ENCODE peak calls at places on chromosomes 7 and 10, in nine cellular contexts. A is activated CD4-positive, alpha-beta T cell treated with anti-CD3 and anti-CD28 coated beads, Interleukin-2, amount 10 ng/mL, durations not matched to agents 7 days and 5 days; X is RWPE1; F is Ammon's horn; K is K562; E is lower leg skin; D is GM12865; M is fibroblast of villous mesenchyme; P is H9. Y is an unnamed sample.

GRCh38 chr10:124637091-124637700 is 107.0 kb downstream of the FAM53B start:
- DNase-seq in A (no peak), X (no peak), F (no peak), K (no peak), E (no peak), D (no peak), M (no peak), P (no peak), Y (no peak)

GRCh38 chr7:108413782-108414492 is 42.3 kb downstream of the NRCAM start:
- DNase-seq in A (no peak), X (no peak), F (no peak), K (no peak), E (no peak), D (no peak), M (no peak), P (peak; percentile 32), Y (no peak)

GRCh38 chr10:99742240-99742639 is 10.2 kb downstream of the CUTC start:
- DNase-seq in A (no peak), X (no peak), F (no peak), K (no peak), E (no peak), D (no peak), M (peak; percentile 58), P (no peak), Y (no peak)

GRCh38 chr10:132876967-132877366 is 65.4 kb downstream of the CFAP46 start:
- DNase-seq in A (no peak), X (no peak), F (no peak), K (no peak), E (peak; percentile 54), D (no peak), M (no peak), P (peak; percentile 23), Y (no peak)

GRCh38 chr10:37821237-37821636 is 36.2 kb downstream of the ZNF248 start:
- DNase-seq in A (no peak), X (no peak), F (no peak), K (no peak), E (no peak), D (no peak), M (no peak), P (no peak), Y (no peak)

GRCh38 chr7:93055543-93056107 is 62.2 kb downstream of the SAMD9 start:
- DNase-seq in A (no peak), X (peak; percentile 49), F (peak; percentile 41), K (peak; percentile 55), E (no peak), D (peak; percentile 52), M (peak; percentile 52), P (no peak), Y (peak; percentile 50)

GRCh38 chr10:67618116-67618515 is 77.9 kb downstream of the CTNNA3 start:
- DNase-seq in A (no peak), X (no peak), F (no peak), K (no peak), E (no peak), D (no peak), M (peak; percentile 76), P (no peak), Y (no peak)

GRCh38 chr7:137967143-137968018 is 34.5 kb downstream of the CREB3L2 start:
- DNase-seq in A (no peak), X (no peak), F (no peak), K (peak; percentile 88), E (no peak), D (no peak), M (peak; percentile 76), P (peak; percentile 36), Y (peak; percentile 45)

GRCh38 chr10:119928411-119928810 is 35.9 kb downstream of the SEC23IP start:
- DNase-seq in A (no peak), X (no peak), F (no peak), K (no peak), E (no peak), D (no peak), M (no peak), P (no peak), Y (no peak)

GRCh38 chr7:32511791-32512190 is 16.5 kb downstream of the AVL9 start:
- DNase-seq in A (no peak), X (no peak), F (no peak), K (no peak), E (no peak), D (no peak), M (no peak), P (no peak), Y (no peak)

GRCh38 chr7:66050990-66051424 is 24.6 kb upstream of the ASL start:
- DNase-seq in A (no peak), X (peak; percentile 68), F (no peak), K (no peak), E (no peak), D (no peak), M (peak; percentile 98), P (no peak), Y (peak; percentile 74)

GRCh38 chr7:100568936-100569844 is 4.5 kb downstream of the SAP25 start:
- DNase-seq in A (peak; percentile 39), X (no peak), F (peak; percentile 83), K (peak; percentile 70), E (peak; percentile 91), D (peak; percentile 79), M (peak; percentile 54), P (peak; percentile 95), Y (peak; percentile 47)

GRCh38 chr7:12458520-12459131 is 55.0 kb upstream of the VWDE start:
- DNase-seq in A (peak; percentile 21), X (peak; percentile 62), F (peak; percentile 12), K (peak; percentile 70), E (no peak), D (peak; percentile 49), M (peak; percentile 48), P (no peak), Y (peak; percentile 47)

GRCh38 chr7:120856621-120857352 is 1.2 kb downstream of the TSPAN12 start:
- DNase-seq in A (peak; percentile 6), X (no peak), F (peak; percentile 13), K (peak; percentile 58), E (no peak), D (peak; percentile 95), M (peak; percentile 15), P (peak; percentile 76), Y (peak; percentile 25)

GRCh38 chr7:12321248-12321647 is 82.4 kb downstream of the VWDE start:
- DNase-seq in A (no peak), X (no peak), F (no peak), K (no peak), E (no peak), D (no peak), M (no peak), P (no peak), Y (no peak)

GRCh38 chr10:69168493-69168892 is 11.5 kb upstream of the SUPV3L1 start:
- DNase-seq in A (no peak), X (no peak), F (no peak), K (no peak), E (no peak), D (no peak), M (no peak), P (no peak), Y (no peak)

Y was measured in AG20443.